ENCODE peak calls at places on chromosomes 13 and 19, in five cellular contexts. T, H, I, E and J are unnamed samples.
A peak's percentile ranks its signal among the peaks of the same experiment; 100 is the strongest.

GRCh38 chr19:4062576-4063368 is 3.9 kb downstream of the ZBTB7A start:
- DNase-seq in H (peak; percentile 50), E (no peak), I (no peak), T (peak; percentile 80), J (no peak)

GRCh38 chr19:11421607-11422098 is 2.5 kb upstream of the RGL3 start:
- DNase-seq in I (peak; percentile 73), T (peak; percentile 85), E (no peak), H (peak; percentile 71), J (no peak)

GRCh38 chr13:23969672-23970071 is 72.4 kb upstream of the C1QTNF9B start:
- DNase-seq in E (no peak), T (no peak), H (no peak), I (no peak), J (no peak)

GRCh38 chr19:14149509-14149994 is 13.2 kb upstream of the ASF1B start:
- DNase-seq in H (peak; percentile 76), I (peak; percentile 87), E (no peak), T (peak; percentile 87), J (no peak)

GRCh38 chr19:44800461-44800860 is 8.4 kb upstream of the BCAM start:
- DNase-seq in E (peak; percentile 38), H (peak; percentile 91), I (peak; percentile 89), T (peak; percentile 94), J (peak; percentile 68)

GRCh38 chr19:5016781-5017180 is 47.9 kb downstream of the KDM4B start:
- DNase-seq in I (no peak), E (no peak), T (no peak), H (no peak), J (no peak)

GRCh38 chr13:50387124-50387581 is 371.9 kb downstream of the KCNRG start:
- DNase-seq in H (peak; percentile 75), E (no peak), T (peak; percentile 77), I (peak; percentile 77), J (no peak)

GRCh38 chr13:97121894-97122293 is 100.2 kb upstream of the MBNL2 start:
- DNase-seq in E (no peak), I (no peak), H (no peak), T (no peak), J (no peak)

GRCh38 chr13:79352107-79352506 is 53.9 kb downstream of the RBM26 start:
- DNase-seq in T (no peak), E (no peak), I (no peak), H (no peak), J (no peak)

GRCh38 chr13:109704771-109705628 is 81.4 kb downstream of the IRS2 start:
- DNase-seq in H (peak; percentile 85), T (peak; percentile 85), I (peak; percentile 68), E (no peak), J (no peak)

GRCh38 chr13:76994281-76994680 is 2.4 kb downstream of the CLN5 start:
- DNase-seq in T (no peak), H (no peak), E (no peak), I (no peak), J (no peak)

GRCh38 chr13:59269476-59269875 is 894.3 kb downstream of the DIAPH3 start:
- DNase-seq in T (no peak), I (no peak), E (no peak), H (no peak), J (no peak)

GRCh38 chr19:33390120-33390907 is 16.8 kb downstream of the CEBPG start:
- DNase-seq in T (no peak), I (peak; percentile 71), H (peak; percentile 62), E (no peak), J (no peak)

GRCh38 chr13:102333320-102334181 is 68.3 kb downstream of the FGF14 start:
- DNase-seq in E (no peak), T (no peak), I (no peak), H (no peak), J (no peak)

GRCh38 chr13:91375119-91375729 is 23.2 kb upstream of the GPC5 start:
- DNase-seq in I (no peak), E (no peak), H (no peak), T (no peak), J (no peak)

GRCh38 chr19:14337510-14337909 is 43.7 kb upstream of the ADGRE5 start:
- DNase-seq in I (no peak), E (no peak), T (no peak), H (peak; percentile 52), J (no peak)

GRCh38 chr13:46569471-46569870 is 16.5 kb downstream of the LRCH1 start:
- DNase-seq in H (no peak), I (no peak), T (no peak), E (no peak), J (no peak)

GRCh38 chr19:33780746-33781145 is 15.9 kb upstream of the KCTD15 start:
- DNase-seq in H (no peak), I (peak; percentile 49), T (no peak), E (no peak), J (peak; percentile 76)

GRCh38 chr13:30577381-30577780 is 40.3 kb upstream of the USPL1 start:
- DNase-seq in H (no peak), E (peak; percentile 48), T (no peak), I (no peak), J (no peak)

GRCh38 chr19:32223595-32224370 is 121.6 kb upstream of the ZNF507 start:
- DNase-seq in I (no peak), E (no peak), H (no peak), T (no peak), J (no peak)

GRCh38 chr19:47483800-47484690 is at the start of gene KPTN:
- DNase-seq in T (peak; percentile 97), E (peak; percentile 55), I (peak; percentile 92), H (peak; percentile 94), J (peak; percentile 96)

GRCh38 chr19:14023404-14024235 is 4.3 kb upstream of the RLN3 start:
- DNase-seq in E (no peak), I (peak; percentile 47), T (peak; percentile 82), H (peak; percentile 63), J (no peak)

GRCh38 chr19:50858896-50859295 is 4.2 kb downstream of the KLK3 start:
- DNase-seq in E (no peak), H (no peak), I (no peak), T (no peak), J (no peak)

GRCh38 chr19:35592226-35592625 is 6.3 kb downstream of the PMIS2 start:
- DNase-seq in E (no peak), I (no peak), H (no peak), T (no peak), J (no peak)

GRCh38 chr19:30202060-30202600 is 170.1 kb upstream of the ZNF536 start:
- DNase-seq in E (no peak), I (no peak), H (no peak), T (no peak), J (no peak)

GRCh38 chr19:3589439-3589838 is 4.2 kb downstream of the GIPC3 start:
- DNase-seq in E (no peak), I (no peak), T (no peak), H (no peak), J (no peak)

GRCh38 chr13:92838786-92839185 is 387.8 kb upstream of the GPC6 start:
- DNase-seq in E (no peak), T (no peak), H (no peak), I (no peak), J (no peak)

DNA sequence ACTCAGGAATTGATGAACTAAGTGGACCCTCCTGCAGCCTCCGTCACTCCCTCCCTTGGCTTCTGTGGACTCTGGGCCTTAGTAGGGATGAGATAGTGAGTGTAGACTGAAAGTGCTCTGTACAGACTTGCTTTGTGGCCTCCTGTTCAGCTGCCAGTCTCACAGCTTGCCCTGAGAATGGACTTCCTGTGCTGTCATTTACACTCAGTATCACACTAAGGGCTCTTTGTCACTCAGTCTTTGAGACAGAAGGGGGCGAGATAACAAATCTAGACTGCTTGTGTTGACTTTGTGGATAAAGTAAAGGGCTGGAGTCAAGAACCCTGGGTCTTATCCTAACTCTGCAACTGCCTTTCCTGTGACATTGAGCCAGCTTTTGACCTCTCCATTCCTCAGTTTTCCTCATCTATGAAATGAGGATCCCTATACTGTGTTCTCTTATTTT is 21.0 kb upstream of the SPRY2 start:
- DNase-seq in H (no peak), T (no peak), E (no peak), I (no peak), J (no peak)
- TF ChIP-seq CTCF in H (no peak), T (no peak), E (no peak), I (no peak), J (no peak)

DNA sequence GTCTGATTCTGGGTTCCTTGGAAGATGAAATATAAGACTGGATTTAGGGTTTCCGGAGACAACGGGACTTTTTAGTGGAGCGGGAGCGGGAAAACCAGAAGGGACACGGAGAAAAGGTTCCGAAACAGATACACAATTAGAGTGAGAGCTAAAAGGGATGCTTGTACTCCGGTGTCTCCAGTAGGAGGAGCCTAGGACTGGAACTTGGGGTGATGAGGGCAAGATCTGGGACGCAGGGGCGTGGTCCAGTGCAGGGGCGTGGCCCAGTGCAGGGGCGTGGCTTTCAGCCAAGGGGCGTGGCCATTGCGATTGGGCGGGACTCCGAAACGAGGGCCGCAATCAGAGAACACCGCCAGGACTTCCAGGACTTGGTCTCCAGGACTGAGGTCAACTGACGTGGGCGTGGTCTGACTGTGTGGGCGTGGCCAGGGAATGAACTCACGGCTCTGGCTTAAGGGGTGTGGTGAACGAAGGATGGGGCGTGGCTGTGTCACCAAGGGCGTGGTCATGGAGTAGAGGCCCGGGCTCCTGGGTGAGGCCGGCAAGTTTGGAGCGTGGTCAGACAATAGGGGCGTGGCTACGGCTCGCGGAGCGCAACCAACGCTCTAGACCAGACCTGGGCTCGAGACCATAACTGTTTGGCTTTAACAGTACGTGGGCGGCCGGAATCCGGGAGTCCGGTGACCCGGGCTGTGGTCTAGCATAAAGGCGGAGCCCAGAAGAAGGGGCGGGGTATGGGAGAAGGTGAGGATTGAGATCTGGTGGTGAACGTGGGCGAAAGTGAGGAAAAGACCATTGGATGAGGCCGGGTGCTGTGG is at the start of gene DKKL1:
- DNase-seq in H (peak; percentile 99), T (peak; percentile 95), I (peak; percentile 99), E (peak; percentile 99), J (no peak)
- TF ChIP-seq CTCF in H (no peak), T (no peak), I (no peak), E (peak; percentile 18), J (peak; percentile 10)

DNA sequence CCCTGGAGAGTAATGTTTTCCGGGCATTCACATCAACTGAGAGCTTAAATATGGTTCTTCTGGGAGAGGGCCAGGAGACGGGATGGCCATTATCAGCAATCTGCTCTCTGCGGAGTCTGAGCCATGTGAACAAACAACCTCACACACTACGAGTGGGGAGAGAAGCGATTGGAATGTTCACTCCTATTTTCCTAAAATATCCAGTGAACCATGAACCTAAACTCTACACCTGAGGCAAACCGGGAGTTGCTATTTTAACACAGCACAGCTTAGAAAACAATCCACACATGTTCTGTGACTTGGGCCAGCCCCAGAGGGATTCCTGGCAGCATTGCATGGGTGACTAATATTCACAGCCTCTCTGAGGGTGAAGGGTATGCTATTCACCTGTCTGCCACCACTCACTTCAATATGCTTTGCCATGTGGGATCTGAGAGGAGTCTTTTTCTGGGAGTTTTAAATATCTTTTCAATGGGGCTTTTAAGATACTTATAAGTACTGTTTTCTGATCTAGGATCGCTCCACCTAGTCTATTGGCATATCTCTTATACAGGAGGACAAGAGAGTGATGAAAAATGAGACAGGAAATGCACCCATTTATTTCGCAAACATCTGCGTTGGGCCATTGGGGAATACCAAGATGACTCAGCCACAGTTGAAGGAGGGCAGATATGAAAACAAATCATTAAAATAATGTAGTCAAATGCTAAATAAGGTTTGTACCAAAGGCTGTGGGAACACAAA is 72.6 kb upstream of the SERP2 start:
- DNase-seq in H (no peak), E (peak; percentile 70), I (peak; percentile 66), T (no peak), J (no peak)
- TF ChIP-seq CTCF in H (no peak), E (no peak), I (no peak), T (no peak), J (no peak)

DNA sequence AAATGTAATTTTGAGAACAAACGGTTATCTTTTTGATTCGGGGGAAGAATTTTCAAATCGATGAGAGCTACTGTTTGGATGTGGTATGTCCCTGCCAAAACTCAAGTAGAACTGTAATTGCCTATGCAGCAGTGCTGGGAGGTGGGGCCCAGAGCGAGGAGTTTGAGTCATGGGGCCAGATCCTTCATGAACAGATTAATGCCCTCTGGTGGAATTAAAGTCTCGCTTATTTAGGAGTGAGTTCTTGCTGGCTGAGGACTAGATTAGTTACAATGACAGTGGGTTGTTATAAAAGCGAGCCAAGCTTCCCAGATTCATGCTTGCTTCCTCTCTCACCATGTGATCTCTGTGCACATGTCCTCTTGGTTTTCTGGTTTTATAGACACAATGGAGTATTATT is 11.8 kb upstream of the PRR20A start:
- DNase-seq in H (no peak), I (no peak), E (no peak), T (no peak), J (no peak)
- TF ChIP-seq CTCF in H (no peak), I (no peak), E (no peak), T (no peak), J (no peak)